ENCODE peak calls at places on chromosomes 5 and 9, in five cellular contexts. M is ascending aorta; P is upper lobe of left lung; L is endodermal cell; G is CD8-positive, alpha-beta T cell. F is an unnamed sample.

GRCh38 chr5:10676224-10676623 is 84.8 kb downstream of the DAP start:
- DNase-seq in M (no peak), G (no peak), L (no peak), P (no peak), F (no peak)

GRCh38 chr5:169202969-169203368 is 98.0 kb downstream of the SLIT3 start:
- DNase-seq in P (no peak), M (no peak), L (peak; percentile 19), G (no peak), F (no peak)

GRCh38 chr9:129626944-129627297 is 958 bp downstream of the NTMT1 start:
- DNase-seq in L (no peak), P (no peak), G (no peak), M (no peak), F (no peak)

GRCh38 chr5:170095687-170096086 is 10.0 kb upstream of the FOXI1 start:
- DNase-seq in P (no peak), G (no peak), M (no peak), L (no peak), F (no peak)

GRCh38 chr9:125997510-125997823 is 250.3 kb downstream of the PBX3 start:
- DNase-seq in L (no peak), M (no peak), G (no peak), P (peak; percentile 64), F (no peak)

GRCh38 chr9:114026335-114026734 is 51.8 kb downstream of the AMBP start:
- DNase-seq in P (no peak), L (peak; percentile 23), M (no peak), G (peak; percentile 25), F (peak; percentile 2)

GRCh38 chr9:14585730-14586473 is 107.3 kb downstream of the ZDHHC21 start:
- DNase-seq in P (no peak), G (no peak), L (no peak), M (no peak), F (no peak)

GRCh38 chr5:159208508-159209437 is 580 bp downstream of the RNF145 start:
- DNase-seq in G (no peak), P (peak; percentile 29), M (no peak), L (peak; percentile 81), F (peak; percentile 51)

GRCh38 chr5:73908846-73909245 is 282.9 kb downstream of the ARHGEF28 start:
- DNase-seq in G (no peak), M (no peak), L (no peak), P (no peak), F (no peak)

GRCh38 chr9:21688108-21689102 is 114.0 kb upstream of the MTAP start:
- DNase-seq in G (no peak), P (no peak), M (no peak), L (no peak), F (peak; percentile 68)

GRCh38 chr5:91182763-91183162 is 200.4 kb downstream of the ARRDC3 start:
- DNase-seq in G (no peak), L (peak; percentile 50), M (no peak), P (peak; percentile 63), F (no peak)

GRCh38 chr5:150081541-150082283 is 4.6 kb downstream of the CSF1R start:
- DNase-seq in M (peak; percentile 41), G (peak; percentile 43), L (peak; percentile 56), P (peak; percentile 75), F (peak; percentile 27)

GRCh38 chr5:2633992-2634391 is 117.5 kb downstream of the IRX2 start:
- DNase-seq in L (peak; percentile 36), P (no peak), M (no peak), G (no peak), F (no peak)

GRCh38 chr5:176415240-176416122 is 858 bp downstream of the CLTB start:
- DNase-seq in M (no peak), G (no peak), L (peak; percentile 73), P (peak; percentile 28), F (peak; percentile 74)

DNA sequence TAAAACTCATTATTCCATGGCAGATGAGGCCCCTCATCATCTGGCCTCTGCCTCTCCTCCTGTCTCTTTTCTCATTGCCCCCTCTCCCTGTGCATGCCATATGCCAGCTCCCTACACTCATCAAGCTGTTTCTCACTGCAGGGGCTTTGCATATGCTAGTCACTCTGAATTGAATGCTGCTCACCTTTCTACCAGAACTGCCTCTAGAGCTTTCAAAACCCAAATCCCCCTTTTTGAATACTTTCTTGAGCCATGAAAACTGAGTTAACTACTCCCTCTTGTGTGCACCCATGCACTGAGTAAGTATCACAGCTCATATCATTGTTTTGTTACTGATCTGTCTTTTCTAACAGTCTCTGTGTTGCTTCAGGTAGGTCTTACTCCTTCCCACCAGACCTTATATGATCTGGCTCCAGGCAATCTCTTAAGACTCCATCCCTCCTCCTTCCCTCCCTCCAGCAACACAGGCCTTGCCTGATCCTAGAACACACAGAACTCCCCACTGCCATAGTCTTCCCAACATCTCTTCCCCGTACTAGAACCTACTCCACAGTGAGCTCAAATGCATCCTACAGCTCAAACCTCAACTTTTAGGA is 60.5 kb downstream of the ASTN2 start:
- DNase-seq in G (no peak), M (no peak), P (no peak), L (no peak), F (no peak)
- TF ChIP-seq CTCF in G (no peak), M (no peak), P (no peak), L (peak; percentile 29), F (no peak)

GRCh38 chr9:116208417-116209232 is 55.0 kb downstream of the PAPPA start:
- DNase-seq in L (no peak), G (no peak), M (no peak), P (no peak), F (no peak)
- H3K36me3 ChIP-seq in L (no peaks in the 10 kb centered on the region), G (no peaks in the 10 kb centered on the region), M (peaks cover 5% of the 10 kb centered on the region), P (no peaks in the 10 kb centered on the region), F (no peaks in the 10 kb centered on the region)

GRCh38 chr5:134552301-134552700 is 26.8 kb downstream of the JADE2 start:
- DNase-seq in L (no peak), P (no peak), G (no peak), M (no peak), F (no peak)

GRCh38 chr5:134555223-134555790 is 29.8 kb downstream of the JADE2 start:
- DNase-seq in G (no peak), P (no peak), M (no peak), L (no peak), F (no peak)

GRCh38 chr5:134551891-134552290 is 26.4 kb downstream of the JADE2 start:
- DNase-seq in M (no peak), G (no peak), L (no peak), P (no peak), F (no peak)

GRCh38 chr5:134554319-134555222 is 29.1 kb downstream of the JADE2 start:
- DNase-seq in M (no peak), P (peak; percentile 62), L (no peak), G (no peak), F (no peak)

DNA sequence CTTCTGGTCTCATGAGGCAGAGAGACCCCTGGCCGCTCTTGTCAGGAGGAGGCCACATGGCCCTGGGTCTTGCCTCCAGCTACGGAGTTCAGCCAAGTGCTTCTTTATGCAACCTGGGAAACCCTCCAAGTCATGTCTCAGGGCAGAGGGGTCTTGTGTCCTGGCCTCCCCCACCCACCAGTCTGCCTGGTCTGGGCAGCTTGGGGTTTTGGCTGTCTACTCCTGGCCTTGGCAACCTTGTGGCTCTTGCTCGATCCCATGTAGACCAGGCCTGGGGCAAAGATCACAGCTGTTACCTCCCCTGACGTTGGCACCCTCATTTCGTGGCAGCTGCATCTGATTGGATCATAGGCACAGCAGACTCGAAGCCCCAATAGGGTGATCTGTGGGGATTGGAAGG is 28.3 kb downstream of the JADE2 start:
- DNase-seq in L (no peak), G (no peak), P (no peak), M (no peak), F (no peak)
- H3K4me1 ChIP-seq in L (no peaks in the 10 kb centered on the region), G (peaks cover 49% of the 10 kb centered on the region), P (peaks cover 30% of the 10 kb centered on the region), M (peaks cover 17% of the 10 kb centered on the region), F (no peaks in the 10 kb centered on the region)

DNA sequence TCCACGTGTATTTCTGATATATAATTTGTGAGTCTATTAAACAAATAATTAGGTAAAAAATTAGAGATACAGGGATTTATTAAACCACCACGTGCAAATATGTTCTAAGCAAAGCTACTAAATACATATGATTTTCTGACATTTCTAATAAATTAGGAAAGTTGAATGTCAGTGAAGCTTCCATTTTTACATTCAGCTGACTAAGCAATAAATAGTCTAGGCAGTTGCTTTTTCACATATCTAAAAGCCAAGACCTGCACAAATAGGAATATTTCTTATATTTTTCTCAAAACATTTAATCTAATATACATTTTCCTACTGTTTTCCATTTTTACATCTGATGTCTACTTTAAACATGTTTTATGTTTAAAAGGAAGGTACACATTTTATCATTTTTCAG is 322.6 kb upstream of the EFNA5 start:
- DNase-seq in G (no peak), L (no peak), M (no peak), P (no peak), F (no peak)
- TF ChIP-seq CTCF in G (no peak), L (no peak), M (no peak), P (no peak), F (no peak)

GRCh38 chr5:57445715-57446037 is 36.9 kb downstream of the ACTBL2 start:
- DNase-seq in M (no peak), P (no peak), L (no peak), G (no peak), F (no peak)

GRCh38 chr5:57447656-57448055 is 35.0 kb downstream of the ACTBL2 start:
- DNase-seq in M (no peak), P (no peak), G (no peak), L (no peak), F (no peak)

GRCh38 chr5:57442080-57442839 is 40.4 kb downstream of the ACTBL2 start:
- DNase-seq in M (no peak), G (no peak), P (no peak), L (no peak), F (no peak)

GRCh38 chr5:57446966-57447365 is 35.6 kb downstream of the ACTBL2 start:
- DNase-seq in P (no peak), M (no peak), L (no peak), G (no peak), F (no peak)

DNA sequence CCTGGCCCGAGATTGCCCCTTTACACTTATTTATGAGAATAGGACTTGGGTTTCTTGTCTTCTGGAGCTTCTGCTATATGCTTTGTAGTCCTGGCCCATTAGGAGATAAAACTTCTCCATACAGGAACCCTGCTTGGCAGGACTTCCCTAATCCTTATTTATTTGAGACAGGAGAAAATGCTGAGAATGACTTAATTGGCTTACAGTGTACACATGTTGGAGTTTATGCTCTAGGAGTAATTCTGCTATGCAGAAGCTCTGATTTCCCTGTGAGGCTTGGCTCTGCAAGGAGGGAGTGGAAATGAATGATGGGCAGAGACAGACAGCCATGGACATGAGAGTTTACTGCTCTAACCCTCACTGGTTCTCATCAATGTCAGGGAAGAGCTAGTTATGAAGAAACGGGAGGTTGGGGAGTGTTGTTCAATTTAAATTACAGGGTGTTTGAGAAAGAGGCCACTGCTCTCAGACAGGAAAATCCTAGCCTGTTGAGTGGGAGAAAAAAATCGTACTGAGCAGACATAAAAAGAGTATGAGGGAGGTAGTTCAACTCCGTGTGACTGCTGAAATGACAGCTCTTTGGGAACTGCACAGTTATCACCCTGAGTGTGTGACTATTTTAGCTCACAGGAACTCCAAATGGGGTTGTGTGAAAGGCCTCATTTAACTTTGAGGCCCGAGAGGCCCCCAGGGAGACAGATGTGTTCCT is 37.5 kb downstream of the ACTBL2 start:
- DNase-seq in G (no peak), P (no peak), M (no peak), L (no peak), F (no peak)
- H3K36me3 ChIP-seq in G (no peaks in the 10 kb centered on the region), P (no peaks in the 10 kb centered on the region), M (no peaks in the 10 kb centered on the region), L (no peaks in the 10 kb centered on the region), F (no peaks in the 10 kb centered on the region)

DNA sequence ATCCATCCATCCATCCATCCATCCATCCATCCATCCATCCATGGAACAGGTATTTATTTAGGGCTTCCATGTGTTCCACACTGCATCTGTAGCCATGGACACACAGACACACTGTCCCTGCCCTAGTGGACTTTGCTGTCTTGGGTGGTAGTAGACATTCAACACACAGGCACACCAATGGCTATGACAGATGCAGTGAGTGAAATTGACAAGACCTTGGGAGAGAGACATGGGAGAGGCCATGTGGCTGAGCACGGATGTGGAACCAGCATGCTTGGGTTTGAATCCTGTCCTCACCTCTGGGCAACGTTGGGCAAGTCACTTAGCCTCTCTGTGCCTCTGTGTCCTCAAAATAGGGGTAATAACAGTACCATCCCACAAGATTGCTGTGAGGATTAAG is 45.3 kb downstream of the STOM start:
- DNase-seq in L (no peak), P (no peak), G (no peak), M (no peak), F (no peak)
- H3K4me1 ChIP-seq in L (no peaks in the 10 kb centered on the region), P (peaks cover 78% of the 10 kb centered on the region), G (peaks cover 7% of the 10 kb centered on the region), M (peaks cover 28% of the 10 kb centered on the region), F (peaks cover 14% of the 10 kb centered on the region)

F was measured in breast epithelium.